ENCODE peak calls at places on chromosomes 5 and 9, in nine cellular contexts. N is MCF 10A; S is mucosa of descending colon; A is PC-9; L is cardiac muscle cell; D is esophagus squamous epithelium; Y is RWPE1; H is activated CD8-positive, alpha-beta T cell treated with anti-CD3 and anti-CD28 coated beads for 36 hours; R is GM20000. M is an unnamed sample.

GRCh38 chr9:115855458-115856133 is 298.0 kb upstream of the PAPPA start:
- DNase-seq in S (no peak), N (no peak), Y (no peak), L (no peak), A (no peak), D (no peak), H (no peak), R (no peak), M (no peak)

GRCh38 chr5:173324115-173325001 is 3.9 kb downstream of the STC2 start:
- DNase-seq in S (peak), D (no peak), A (no peak), R (peak), N (no peak), H (peak), Y (no peak), L (no peak), M (peak)

GRCh38 chr5:117077142-117077541 is 502.5 kb upstream of the SEMA6A start:
- DNase-seq in N (peak), R (peak), L (no peak), H (no peak), D (no peak), Y (no peak), A (no peak), S (no peak), M (peak)

GRCh38 chr5:68320094-68320986 is 104.8 kb downstream of the PIK3R1 start:
- DNase-seq in N (no peak), A (no peak), Y (no peak), D (no peak), S (peak), H (no peak), L (no peak), R (no peak), M (no peak)

GRCh38 chr5:59724482-59725392 is 168.8 kb downstream of the PDE4D start:
- DNase-seq in D (no peak), L (peak), N (peak), R (peak), H (peak), Y (peak), A (peak), S (peak), M (peak)

GRCh38 chr9:89425024-89425805 is 72.7 kb downstream of the SEMA4D start:
- DNase-seq in D (no peak), N (no peak), S (no peak), A (no peak), L (no peak), Y (no peak), H (peak), R (no peak), M (no peak)

GRCh38 chr5:178155065-178155464 is 1.4 kb upstream of the NHP2 start:
- DNase-seq in L (no peak), N (no peak), R (no peak), S (no peak), Y (no peak), A (no peak), H (no peak), D (no peak), M (no peak)

GRCh38 chr5:173618927-173619519 is 2.6 kb upstream of the BOD1 start:
- DNase-seq in R (peak), N (peak), S (peak), H (peak), D (no peak), Y (peak), A (peak), L (peak), M (peak)

GRCh38 chr5:169801324-169801777 is 164.3 kb downstream of the DOCK2 start:
- DNase-seq in L (no peak), A (no peak), S (no peak), H (peak), D (no peak), N (peak), Y (peak), R (no peak), M (no peak)

GRCh38 chr5:96187309-96188027 is 225.8 kb upstream of the ELL2 start:
- DNase-seq in L (no peak), N (no peak), A (no peak), R (no peak), S (no peak), H (no peak), Y (no peak), D (no peak), M (no peak)

GRCh38 chr5:176528301-176528700 is 8.9 kb downstream of the RNF44 start:
- DNase-seq in N (no peak), A (no peak), R (peak), S (no peak), H (no peak), L (no peak), D (no peak), Y (no peak), M (no peak)

GRCh38 chr5:114308017-114308416 is 53.9 kb upstream of the KCNN2 start:
- DNase-seq in R (no peak), N (no peak), L (no peak), H (no peak), Y (no peak), A (no peak), D (no peak), S (no peak), M (no peak)

GRCh38 chr5:73378070-73378469 is 70.5 kb downstream of the FOXD1 start:
- DNase-seq in R (no peak), N (no peak), L (no peak), S (no peak), Y (no peak), D (no peak), A (no peak), H (no peak), M (no peak)

GRCh38 chr5:83209963-83210362 is 132.6 kb downstream of the XRCC4 start:
- DNase-seq in D (no peak), A (no peak), L (no peak), R (no peak), Y (no peak), S (no peak), H (no peak), N (no peak), M (no peak)

GRCh38 chr5:54062958-54063357 is 247.4 kb downstream of the ARL15 start:
- DNase-seq in S (no peak), R (no peak), A (no peak), N (no peak), H (no peak), D (no peak), L (no peak), Y (no peak), M (no peak)

GRCh38 chr9:133738039-133738805 is at the start of gene SARDH:
- DNase-seq in D (no peak), R (peak), H (peak), S (peak), N (peak), A (peak), Y (peak), L (peak), M (no peak)

GRCh38 chr5:158848634-158849033 is 251.1 kb downstream of the EBF1 start:
- DNase-seq in S (no peak), L (no peak), Y (no peak), D (no peak), R (peak), H (no peak), A (no peak), N (no peak), M (no peak)

GRCh38 chr9:123651273-123651672 is 278.7 kb downstream of the DENND1A start:
- DNase-seq in D (no peak), A (no peak), H (no peak), Y (no peak), R (no peak), L (no peak), S (peak), N (no peak), M (no peak)

GRCh38 chr9:114275246-114275994 is 47.5 kb upstream of the ORM1 start:
- DNase-seq in A (no peak), L (no peak), D (no peak), Y (peak), N (peak), H (no peak), R (no peak), S (no peak), M (no peak)

GRCh38 chr9:27247756-27248155 is 49.2 kb downstream of the EQTN start:
- DNase-seq in H (peak), D (no peak), R (peak), S (peak), L (peak), N (peak), A (peak), Y (peak), M (peak)

GRCh38 chr9:87873607-87874319 is 8.9 kb upstream of the SPATA31E1 start:
- DNase-seq in S (peak), R (no peak), D (no peak), A (no peak), N (no peak), L (no peak), Y (no peak), H (no peak), M (no peak)

GRCh38 chr9:129028192-129028966 is at the start of gene SH3GLB2:
- DNase-seq in N (peak), Y (peak), L (peak), A (peak), S (peak), H (peak), R (peak), D (peak), M (peak)

GRCh38 chr9:80948876-80949275 is 740.5 kb downstream of the TLE1 start:
- DNase-seq in N (no peak), S (no peak), L (no peak), H (no peak), R (no peak), Y (no peak), D (no peak), A (no peak), M (no peak)

GRCh38 chr9:33014665-33015014 is 10.4 kb upstream of the DNAJA1 start:
- DNase-seq in A (no peak), D (no peak), N (no peak), S (no peak), R (no peak), H (no peak), Y (no peak), L (no peak), M (no peak)

GRCh38 chr5:18745988-18746615 is 1111.8 kb downstream of the TAF11L14 start:
- DNase-seq in Y (no peak), L (no peak), H (peak), A (peak), N (no peak), D (no peak), R (peak), S (peak), M (peak)

GRCh38 chr5:88190106-88190834 is 78.4 kb downstream of the TMEM161B start:
- DNase-seq in H (peak), N (no peak), A (peak), L (no peak), R (no peak), S (no peak), Y (no peak), D (no peak), M (no peak)

GRCh38 chr5:11700376-11700775 is 203.9 kb downstream of the CTNND2 start:
- DNase-seq in R (no peak), N (no peak), L (no peak), H (no peak), A (no peak), D (no peak), S (no peak), Y (no peak), M (no peak)

GRCh38 chr9:36760667-36761066 is 188.0 kb downstream of the MELK start:
- DNase-seq in L (no peak), Y (no peak), H (no peak), R (no peak), N (no peak), A (no peak), D (no peak), S (no peak), M (no peak)
- TF ChIP-seq CTCF in L (no peak), Y (no peak), H (no peak), R (no peak), N (no peak), A (no peak), D (no peak), S (no peak), M (no peak)

DNA sequence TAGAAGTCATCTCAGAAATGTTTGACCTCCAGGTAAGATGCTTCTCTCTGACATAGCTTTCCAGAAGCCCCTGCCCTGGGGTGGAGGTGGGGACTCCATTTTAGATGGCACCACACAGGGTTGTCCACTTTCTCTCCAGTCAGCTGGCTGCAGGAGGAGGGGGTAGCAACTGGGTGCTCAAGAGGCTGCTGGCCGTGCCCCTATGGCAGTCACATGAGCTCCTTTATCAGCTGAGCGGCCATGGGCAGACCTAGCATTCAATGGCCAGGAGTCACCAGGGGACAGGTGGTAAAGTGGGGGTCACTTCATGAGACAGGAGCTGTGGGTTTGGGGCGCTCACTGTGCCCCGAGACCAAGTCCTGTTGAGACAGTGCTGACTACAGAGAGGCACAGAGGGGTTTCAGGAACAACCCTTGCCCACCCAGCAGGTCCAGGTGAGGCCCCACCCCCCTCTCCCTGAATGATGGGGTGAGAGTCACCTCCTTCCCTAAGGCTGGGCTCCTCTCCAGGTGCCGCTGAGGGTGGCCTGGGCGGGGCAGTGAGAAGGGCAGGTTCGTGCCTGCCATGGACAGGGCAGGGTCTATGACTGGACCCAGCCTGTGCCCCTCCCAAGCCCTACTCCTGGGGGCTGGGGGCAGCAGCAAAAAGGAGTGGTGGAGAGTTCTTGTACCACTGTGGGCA is 642 bp downstream of the CSF2 start:
- DNase-seq in D (no peak), N (peak), L (no peak), R (no peak), Y (peak), H (no peak), A (peak), S (no peak), M (no peak)
- TF ChIP-seq CTCF in D (no peak), N (no peak), L (no peak), R (no peak), Y (no peak), H (no peak), A (no peak), S (no peak), M (no peak)

GRCh38 chr9:76266649-76267627 is 127.3 kb downstream of the RFK start:
- DNase-seq in D (no peak), L (no peak), S (peak), A (no peak), R (no peak), N (no peak), H (no peak), Y (no peak), M (no peak)
- TF ChIP-seq CTCF in D (no peak), L (no peak), S (no peak), A (no peak), R (no peak), N (no peak), H (no peak), Y (no peak), M (no peak)

GRCh38 chr9:19405771-19406170 is 3.0 kb upstream of the ACER2 start:
- DNase-seq in S (no peak), D (no peak), L (no peak), A (no peak), R (no peak), H (no peak), N (no peak), Y (no peak), M (no peak)
- TF ChIP-seq CTCF in S (no peak), D (no peak), L (no peak), A (no peak), R (no peak), H (no peak), N (no peak), Y (no peak), M (no peak)

GRCh38 chr5:14715481-14715880 is 51.0 kb downstream of the OTULIN start:
- DNase-seq in S (no peak), D (no peak), H (no peak), L (no peak), Y (no peak), A (no peak), R (no peak), N (no peak), M (no peak)
- TF ChIP-seq CTCF in S (no peak), D (no peak), H (no peak), L (no peak), Y (no peak), A (no peak), R (no peak), N (no peak), M (no peak)

M was measured in MM.1S.